ENCODE peak calls at places on chromosomes 2 and 18, in four cellular contexts. K is cardiac muscle cell, P is adrenal gland, Q is neural progenitor cell. L is an unnamed sample. For H3K4me1, the result is how much of the 10 kb centered on the place peaks cover.

GRCh38 chr2:64362562-64363026 is 91.4 kb upstream of the LGALSL start:
- DNase-seq in K (no peak), Q (no peak), P (no peak), L (no peak)

GRCh38 chr2:96762529-96763253 is 2.0 kb downstream of the CNNM4 start:
- DNase-seq in K (peak), P (no peak), Q (peak), L (no peak)

GRCh38 chr2:196336715-196337617 is 165.6 kb upstream of the STK17B start:
- DNase-seq in Q (peak), P (no peak), K (peak), L (no peak)

GRCh38 chr2:144774786-144775185 is 254.9 kb upstream of the ZEB2 start:
- DNase-seq in P (no peak), K (no peak), Q (no peak), L (no peak)

GRCh38 chr2:191189112-191189635 is 38.4 kb upstream of the STAT4 start:
- DNase-seq in K (no peak), P (no peak), Q (no peak), L (no peak)

GRCh38 chr2:31578316-31578715 is 2.4 kb downstream of the SRD5A2 start:
- DNase-seq in K (no peak), P (no peak), Q (no peak), L (no peak)

GRCh38 chr18:63040788-63041410 is 278.7 kb downstream of the BCL2 start:
- DNase-seq in Q (no peak), K (no peak), P (no peak), L (no peak)

GRCh38 chr2:171416009-171416926 is 17.5 kb downstream of the METTL8 start:
- DNase-seq in P (peak), Q (peak), K (peak), L (peak)

GRCh38 chr2:124120246-124120645 is 95.2 kb downstream of the CNTNAP5 start:
- DNase-seq in K (no peak), P (no peak), Q (no peak), L (no peak)

GRCh38 chr2:183037660-183038340 is 457 bp downstream of the NCKAP1 start:
- DNase-seq in Q (peak), K (no peak), P (peak), L (peak)

GRCh38 chr2:63791387-63791786 is 50.3 kb upstream of the UGP2 start:
- DNase-seq in Q (no peak), K (no peak), P (no peak), L (no peak)

GRCh38 chr2:3039188-3040065 is 338.2 kb downstream of the EIPR1 start:
- DNase-seq in Q (no peak), K (no peak), P (peak), L (no peak)

GRCh38 chr18:48136051-48136543 is 205.6 kb upstream of the SMAD2 start:
- DNase-seq in P (no peak), Q (peak), K (no peak), L (peak)

GRCh38 chr2:204177977-204178522 is 241.5 kb downstream of the ICOS start:
- DNase-seq in K (peak), P (peak), Q (peak), L (no peak)

GRCh38 chr2:43612944-43613343 is 17.1 kb upstream of the THADA start:
- DNase-seq in Q (no peak), K (no peak), P (peak), L (no peak)
- H3K4me3 ChIP-seq in Q (no peak), K (no peak), P (no peak), L (no peak)

GRCh38 chr2:42123426-42123825 is 45.7 kb upstream of the EML4 start:
- DNase-seq in Q (no peak), P (no peak), K (no peak), L (no peak)
- H3K4me1 ChIP-seq in Q (under half), P (under half), K (under half), L (under half)

GRCh38 chr2:75130171-75130570 is 69.1 kb downstream of the TACR1 start:
- DNase-seq in P (no peak), Q (no peak), K (no peak), L (no peak)
- TF ChIP-seq CTCF in P (no peak), Q (no peak), K (peak), L (no peak)

DNA sequence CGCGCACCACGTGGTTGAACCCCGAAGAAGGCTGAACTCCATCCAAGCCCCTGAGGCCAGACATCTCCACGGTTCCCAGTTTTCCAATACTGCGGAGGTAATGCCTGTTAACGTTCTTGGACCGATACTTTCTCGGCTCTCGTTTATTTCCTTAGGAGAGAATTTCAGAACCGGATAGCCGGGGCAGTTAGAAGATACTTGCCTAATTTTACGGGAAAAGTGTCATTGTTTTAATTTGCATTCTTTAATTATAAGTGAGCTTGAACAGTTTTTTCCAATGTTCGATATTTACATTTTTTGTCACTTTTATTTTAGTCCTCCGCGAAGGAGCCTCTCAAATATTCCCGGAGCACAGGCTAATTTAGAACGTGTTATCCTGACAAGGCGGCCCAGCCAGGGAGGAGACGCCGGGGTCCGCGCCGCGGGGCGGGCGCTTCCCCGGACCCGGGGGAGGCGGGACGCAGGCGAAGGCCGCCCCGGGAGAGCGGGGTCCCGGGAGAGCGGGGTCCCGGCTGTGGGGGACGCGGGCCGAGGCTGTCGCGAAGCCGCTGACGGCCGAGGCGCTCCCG is 10.1 kb upstream of the KCNG2 start:
- DNase-seq in K (no peak), P (no peak), Q (no peak), L (no peak)
- H3K4me3 ChIP-seq in K (peak), P (no peak), Q (peak), L (peak)

DNA sequence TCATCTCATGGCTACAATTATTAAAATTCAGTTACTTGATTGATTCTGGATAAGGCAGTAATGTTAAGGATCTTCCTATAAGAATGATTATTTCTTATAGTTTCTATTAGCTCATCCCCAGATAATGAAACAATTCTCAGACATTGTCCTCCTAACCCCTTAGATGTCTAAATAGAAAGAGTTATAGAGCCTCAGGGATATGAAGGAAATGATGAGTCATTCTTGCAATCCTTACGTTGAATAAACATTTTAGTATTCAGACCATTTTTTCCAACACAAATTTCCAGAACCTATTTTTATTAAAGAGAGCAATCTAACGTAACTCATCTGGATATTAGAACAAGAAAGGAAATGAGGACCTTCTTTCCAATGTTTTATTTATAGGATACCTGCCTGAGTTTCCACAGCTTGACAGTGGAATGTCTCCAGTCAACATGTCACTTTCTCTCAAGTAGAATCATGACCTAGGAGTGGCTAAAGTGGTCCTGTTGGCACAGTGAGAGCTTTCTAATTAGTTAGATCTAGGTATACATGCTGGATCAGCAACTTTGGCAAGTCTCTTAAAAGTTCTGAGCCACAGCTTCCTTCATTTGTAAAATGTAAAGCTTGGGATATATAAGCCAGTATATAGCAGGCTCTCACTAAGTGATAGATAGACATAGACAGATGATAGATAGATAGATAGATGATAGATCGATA is 88.0 kb upstream of the RAB27B start:
- DNase-seq in K (peak), Q (no peak), P (no peak), L (no peak)
- H3K4me1 ChIP-seq in K (under half), Q (under half), P (under half), L (under half)

GRCh38 chr2:114769110-114769509 is 326.7 kb downstream of the DPP10 start:
- DNase-seq in P (no peak), Q (no peak), K (no peak), L (no peak)
- TF ChIP-seq CTCF in P (no peak), Q (no peak), K (no peak), L (no peak)

GRCh38 chr2:215429424-215429823 is 6.4 kb downstream of the FN1 start:
- DNase-seq in K (peak), P (no peak), Q (no peak), L (no peak)

GRCh38 chr2:215432759-215433594 is 2.9 kb downstream of the FN1 start:
- DNase-seq in K (peak), P (no peak), Q (no peak), L (no peak)

GRCh38 chr2:215430528-215431187 is 5.2 kb downstream of the FN1 start:
- DNase-seq in Q (no peak), P (no peak), K (peak), L (no peak)

GRCh38 chr2:215431778-215432758 is 3.8 kb downstream of the FN1 start:
- DNase-seq in K (peak), P (no peak), Q (no peak), L (no peak)

GRCh38 chr2:215431290-215431689 is 4.6 kb downstream of the FN1 start:
- DNase-seq in K (peak), Q (no peak), P (no peak), L (no peak)
- H3K4me3 ChIP-seq in K (no peak), Q (no peak), P (no peak), L (no peak)

DNA sequence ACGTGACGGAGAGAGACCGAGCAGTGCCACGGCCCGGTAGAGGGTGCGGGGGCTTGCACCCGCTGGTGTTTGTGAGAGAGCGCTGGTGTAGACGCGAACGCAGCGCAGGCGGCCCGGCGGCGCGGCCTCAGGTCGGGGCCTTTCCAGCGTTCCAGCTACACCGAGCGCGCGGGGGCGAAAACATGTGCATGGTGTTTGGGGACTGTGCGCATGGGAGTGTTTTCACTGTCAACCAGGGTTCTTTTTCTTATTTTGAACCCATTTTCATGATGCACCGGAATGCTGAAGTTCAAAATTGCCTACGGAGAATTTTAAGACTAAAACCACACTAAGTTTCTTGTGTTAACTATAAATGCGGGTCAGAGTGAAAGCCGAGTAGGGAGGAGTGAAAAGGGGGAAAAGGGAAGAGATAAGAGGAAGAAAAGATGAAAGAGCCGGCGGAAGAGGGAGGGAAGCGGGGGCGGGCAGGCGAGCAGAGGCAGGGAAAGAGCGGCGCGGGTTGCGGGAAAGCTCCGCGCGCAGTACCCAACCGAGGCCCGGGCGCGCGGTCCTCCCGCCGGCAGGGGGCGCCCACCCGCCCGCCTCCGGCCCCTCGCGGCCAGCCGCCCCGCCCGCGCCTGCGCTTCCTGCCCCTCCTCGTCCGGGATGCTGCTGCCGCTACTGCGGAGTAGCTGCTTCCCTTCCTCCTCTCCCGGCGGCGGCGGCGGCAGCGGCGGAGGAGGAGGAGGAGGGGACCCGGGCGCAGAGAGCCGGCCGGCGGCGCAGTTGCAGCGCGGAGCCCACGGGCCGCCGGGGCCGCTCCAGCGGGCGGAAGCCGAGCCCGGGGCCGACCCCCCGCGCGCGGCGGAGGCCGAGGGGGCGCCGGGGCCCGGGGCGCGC is at the start of gene RAB12:
- DNase-seq in P (peak), Q (peak), K (peak), L (peak)
- H3K4me1 ChIP-seq in P (under half), Q (under half), K (under half), L (half or more)

GRCh38 chr2:199936554-199936953 is 18.7 kb downstream of the TYW5 start:
- DNase-seq in P (no peak), K (no peak), Q (no peak), L (no peak)

GRCh38 chr2:199946196-199946595 is 9.1 kb downstream of the TYW5 start:
- DNase-seq in Q (no peak), K (no peak), P (no peak), L (no peak)

GRCh38 chr2:199943373-199943772 is 11.9 kb downstream of the TYW5 start:
- DNase-seq in K (no peak), P (no peak), Q (no peak), L (no peak)

DNA sequence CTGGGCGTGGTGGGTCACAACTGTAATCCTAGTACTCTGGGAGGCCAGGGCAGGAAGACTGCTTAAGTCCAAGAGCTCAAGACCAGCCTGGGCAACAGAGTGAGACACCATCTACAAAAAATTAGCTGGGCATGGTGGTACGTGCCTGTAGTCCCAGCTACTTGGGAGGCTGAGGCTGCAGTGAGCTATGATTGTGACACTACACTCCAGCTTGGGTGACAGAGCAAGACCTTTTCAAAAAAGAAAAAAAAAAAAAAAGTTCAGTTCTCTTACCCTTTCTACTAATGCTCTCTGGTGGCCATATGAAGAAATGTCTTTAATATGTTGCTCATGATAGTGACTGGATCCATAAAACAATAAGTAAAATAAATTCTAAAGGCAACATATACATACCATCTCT is 14.9 kb downstream of the TYW5 start:
- DNase-seq in K (peak), Q (peak), P (no peak), L (no peak)
- TF ChIP-seq CTCF in K (peak), Q (peak), P (peak), L (no peak)

GRCh38 chr18:37252342-37252741 is 313.3 kb downstream of the CELF4 start:
- DNase-seq in K (no peak), Q (no peak), P (no peak), L (no peak)

GRCh38 chr18:37253424-37254255 is 312.0 kb downstream of the CELF4 start:
- DNase-seq in K (peak), Q (peak), P (no peak), L (no peak)

GRCh38 chr18:37254973-37255372 is 310.6 kb downstream of the CELF4 start:
- DNase-seq in P (no peak), K (no peak), Q (no peak), L (no peak)

GRCh38 chr18:37252854-37253396 is 312.7 kb downstream of the CELF4 start:
- DNase-seq in P (no peak), Q (no peak), K (no peak), L (no peak)

DNA sequence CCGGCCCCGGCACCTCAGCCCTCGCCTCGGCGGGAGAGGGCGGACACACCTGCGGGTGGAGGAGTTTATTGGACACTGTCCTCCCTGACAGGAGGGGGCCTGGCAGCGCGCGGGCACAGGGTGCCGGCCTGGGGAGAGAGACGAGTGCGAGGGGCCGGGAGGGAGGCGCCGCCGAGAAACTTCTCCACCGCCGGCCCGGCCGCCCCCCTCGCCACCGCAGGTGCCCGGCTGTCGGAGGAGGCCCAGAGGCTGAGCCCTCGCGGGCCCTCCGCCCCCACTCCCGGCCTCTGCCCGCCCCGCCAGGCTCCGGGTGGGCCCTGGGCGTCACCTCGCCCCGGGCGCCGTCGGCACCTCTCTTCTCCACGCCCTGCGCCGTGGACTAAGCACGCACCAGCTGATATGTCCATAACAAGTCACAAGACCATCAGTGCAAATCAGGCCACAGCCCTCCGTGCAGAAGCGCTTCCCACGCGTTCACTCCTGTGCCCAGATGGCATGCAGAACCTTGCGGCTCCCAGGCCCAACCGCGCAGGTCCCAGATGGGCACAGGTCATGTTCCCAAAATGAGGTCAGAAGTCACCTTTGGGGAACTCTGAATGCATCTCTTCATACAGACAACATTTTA is 311.2 kb downstream of the CELF4 start:
- DNase-seq in Q (no peak), K (no peak), P (peak), L (no peak)
- H3K4me3 ChIP-seq in Q (peak), K (peak), P (no peak), L (peak)